ENCODE peak calls at places on chromosome 1, in five cellular contexts. One of them, this sample, is unnamed. For H3K4me1, the result is how much of the 10 kb centered on the place peaks cover.

GRCh38 chr1:201119206-201119814 is 7.1 kb upstream of the CACNA1S start:
- DNase-seq in pancreas: no peak
- DNase-seq in CD4-positive, CD25-positive, alpha-beta regulatory T cell: peak
- DNase-seq in transverse colon: peak
- DNase-seq in spleen: no peak
- DNase-seq in this sample: peak

GRCh38 chr1:234303231-234303630 is 70.0 kb upstream of the COA6 start:
- DNase-seq in pancreas: no peak
- DNase-seq in CD4-positive, CD25-positive, alpha-beta regulatory T cell: no peak
- DNase-seq in transverse colon: no peak
- DNase-seq in spleen: no peak
- DNase-seq in this sample: no peak

GRCh38 chr1:77170687-77171086 is 48.5 kb downstream of the PIGK start:
- DNase-seq in pancreas: no peak
- DNase-seq in CD4-positive, CD25-positive, alpha-beta regulatory T cell: no peak
- DNase-seq in transverse colon: no peak
- DNase-seq in spleen: no peak
- DNase-seq in this sample: no peak

GRCh38 chr1:38092256-38092655 is 45.7 kb upstream of the POU3F1 start:
- DNase-seq in pancreas: no peak
- DNase-seq in CD4-positive, CD25-positive, alpha-beta regulatory T cell: no peak
- DNase-seq in transverse colon: no peak
- DNase-seq in spleen: no peak
- DNase-seq in this sample: no peak

GRCh38 chr1:48007044-48007443 is 9.9 kb upstream of the TRABD2B start:
- DNase-seq in pancreas: no peak
- DNase-seq in CD4-positive, CD25-positive, alpha-beta regulatory T cell: no peak
- DNase-seq in transverse colon: no peak
- DNase-seq in spleen: no peak
- DNase-seq in this sample: no peak

GRCh38 chr1:198776602-198777029 is 137.8 kb downstream of the PTPRC start:
- DNase-seq in pancreas: no peak
- DNase-seq in CD4-positive, CD25-positive, alpha-beta regulatory T cell: no peak
- DNase-seq in transverse colon: peak
- DNase-seq in spleen: peak
- DNase-seq in this sample: no peak

GRCh38 chr1:169928438-169929209 is 34.9 kb upstream of the SCYL3 start:
- DNase-seq in pancreas: no peak
- DNase-seq in CD4-positive, CD25-positive, alpha-beta regulatory T cell: peak
- DNase-seq in transverse colon: no peak
- DNase-seq in spleen: no peak
- DNase-seq in this sample: no peak

GRCh38 chr1:226990133-226990716 is 50.1 kb downstream of the COQ8A start:
- DNase-seq in pancreas: no peak
- DNase-seq in CD4-positive, CD25-positive, alpha-beta regulatory T cell: peak
- DNase-seq in transverse colon: peak
- DNase-seq in spleen: peak
- DNase-seq in this sample: no peak

GRCh38 chr1:27594542-27595510 is 9.1 kb downstream of the AHDC1 start:
- DNase-seq in pancreas: no peak
- DNase-seq in CD4-positive, CD25-positive, alpha-beta regulatory T cell: no peak
- DNase-seq in transverse colon: no peak
- DNase-seq in spleen: no peak
- DNase-seq in this sample: no peak

GRCh38 chr1:18938008-18938706 is 18.3 kb downstream of the IFFO2 start:
- DNase-seq in pancreas: no peak
- DNase-seq in CD4-positive, CD25-positive, alpha-beta regulatory T cell: no peak
- DNase-seq in transverse colon: no peak
- DNase-seq in spleen: peak
- DNase-seq in this sample: no peak

GRCh38 chr1:18936471-18936813 is 20.0 kb downstream of the IFFO2 start:
- DNase-seq in pancreas: no peak
- DNase-seq in CD4-positive, CD25-positive, alpha-beta regulatory T cell: no peak
- DNase-seq in transverse colon: no peak
- DNase-seq in spleen: no peak
- DNase-seq in this sample: no peak

GRCh38 chr1:18937539-18937938 is 18.9 kb downstream of the IFFO2 start:
- DNase-seq in pancreas: no peak
- DNase-seq in CD4-positive, CD25-positive, alpha-beta regulatory T cell: no peak
- DNase-seq in transverse colon: no peak
- DNase-seq in spleen: no peak
- DNase-seq in this sample: no peak

GRCh38 chr1:18938707-18939070 is 17.8 kb downstream of the IFFO2 start:
- DNase-seq in pancreas: no peak
- DNase-seq in CD4-positive, CD25-positive, alpha-beta regulatory T cell: no peak
- DNase-seq in transverse colon: no peak
- DNase-seq in spleen: peak
- DNase-seq in this sample: no peak

GRCh38 chr1:18936814-18937481 is 19.5 kb downstream of the IFFO2 start:
- DNase-seq in pancreas: no peak
- DNase-seq in CD4-positive, CD25-positive, alpha-beta regulatory T cell: no peak
- DNase-seq in transverse colon: no peak
- DNase-seq in spleen: peak
- DNase-seq in this sample: no peak
- H3K4me1 ChIP-seq in pancreas: under half
- H3K4me1 ChIP-seq in CD4-positive, CD25-positive, alpha-beta regulatory T cell: half or more
- H3K4me1 ChIP-seq in transverse colon: under half
- H3K4me1 ChIP-seq in spleen: half or more
- H3K4me1 ChIP-seq in this sample: half or more

GRCh38 chr1:204286841-204287387 is 72.8 kb downstream of the PLEKHA6 start:
- DNase-seq in pancreas: no peak
- DNase-seq in CD4-positive, CD25-positive, alpha-beta regulatory T cell: peak
- DNase-seq in transverse colon: peak
- DNase-seq in spleen: no peak
- DNase-seq in this sample: peak

GRCh38 chr1:204288061-204288588 is 71.6 kb downstream of the PLEKHA6 start:
- DNase-seq in pancreas: peak
- DNase-seq in CD4-positive, CD25-positive, alpha-beta regulatory T cell: no peak
- DNase-seq in transverse colon: peak
- DNase-seq in spleen: no peak
- DNase-seq in this sample: no peak

GRCh38 chr1:204286323-204286714 is 72.5 kb upstream of the GOLT1A start:
- DNase-seq in pancreas: no peak
- DNase-seq in CD4-positive, CD25-positive, alpha-beta regulatory T cell: no peak
- DNase-seq in transverse colon: no peak
- DNase-seq in spleen: no peak
- DNase-seq in this sample: no peak

GRCh38 chr1:204285438-204286322 is 71.9 kb upstream of the GOLT1A start:
- DNase-seq in pancreas: no peak
- DNase-seq in CD4-positive, CD25-positive, alpha-beta regulatory T cell: no peak
- DNase-seq in transverse colon: no peak
- DNase-seq in spleen: no peak
- DNase-seq in this sample: no peak

GRCh38 chr1:204287466-204287881 is 72.3 kb downstream of the PLEKHA6 start:
- DNase-seq in pancreas: no peak
- DNase-seq in CD4-positive, CD25-positive, alpha-beta regulatory T cell: no peak
- DNase-seq in transverse colon: no peak
- DNase-seq in spleen: no peak
- DNase-seq in this sample: no peak
- H3K4me1 ChIP-seq in pancreas: under half
- H3K4me1 ChIP-seq in CD4-positive, CD25-positive, alpha-beta regulatory T cell: under half
- H3K4me1 ChIP-seq in transverse colon: under half
- H3K4me1 ChIP-seq in spleen: under half
- H3K4me1 ChIP-seq in this sample: under half

DNA sequence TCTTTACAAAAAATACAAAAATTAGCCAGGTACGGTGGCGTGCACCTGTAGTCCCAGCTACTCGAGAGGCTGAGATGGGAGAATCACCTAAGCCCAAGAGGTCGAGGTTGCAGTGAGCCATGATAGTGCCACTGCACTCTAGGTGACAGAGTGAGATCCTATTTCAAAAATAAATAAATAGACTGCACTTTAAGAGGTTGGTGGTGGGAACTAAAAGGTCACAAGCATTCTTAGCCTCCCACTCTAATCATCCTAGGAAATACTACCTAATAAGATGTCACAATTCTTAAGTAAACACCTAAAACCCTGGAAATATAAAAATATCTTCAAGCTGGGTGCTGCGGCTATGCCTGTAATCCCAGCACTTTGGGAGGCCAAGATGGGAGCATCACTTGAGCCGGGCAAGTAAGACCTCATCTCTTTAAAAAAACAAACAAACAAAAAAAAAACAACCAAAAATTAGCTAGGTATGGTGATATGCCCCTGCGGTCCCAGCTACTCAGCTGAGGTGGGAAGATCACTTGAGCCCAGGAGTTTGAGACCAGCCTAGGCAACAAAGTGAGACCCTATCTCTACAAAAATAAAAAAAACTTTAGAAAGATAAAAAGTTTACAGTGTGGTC is 4.1 kb downstream of the DCAF8 start:
- DNase-seq in pancreas: no peak
- DNase-seq in CD4-positive, CD25-positive, alpha-beta regulatory T cell: no peak
- DNase-seq in transverse colon: no peak
- DNase-seq in spleen: no peak
- DNase-seq in this sample: no peak
- H3K4me1 ChIP-seq in pancreas: under half
- H3K4me1 ChIP-seq in CD4-positive, CD25-positive, alpha-beta regulatory T cell: under half
- H3K4me1 ChIP-seq in transverse colon: half or more
- H3K4me1 ChIP-seq in spleen: half or more
- H3K4me1 ChIP-seq in this sample: under half

GRCh38 chr1:110631836-110632620 is 25.9 kb upstream of the KCNA2 start:
- DNase-seq in pancreas: no peak
- DNase-seq in CD4-positive, CD25-positive, alpha-beta regulatory T cell: no peak
- DNase-seq in transverse colon: no peak
- DNase-seq in spleen: no peak
- DNase-seq in this sample: no peak
- H3K4me1 ChIP-seq in pancreas: under half
- H3K4me1 ChIP-seq in CD4-positive, CD25-positive, alpha-beta regulatory T cell: half or more
- H3K4me1 ChIP-seq in transverse colon: under half
- H3K4me1 ChIP-seq in spleen: half or more
- H3K4me1 ChIP-seq in this sample: half or more

DNA sequence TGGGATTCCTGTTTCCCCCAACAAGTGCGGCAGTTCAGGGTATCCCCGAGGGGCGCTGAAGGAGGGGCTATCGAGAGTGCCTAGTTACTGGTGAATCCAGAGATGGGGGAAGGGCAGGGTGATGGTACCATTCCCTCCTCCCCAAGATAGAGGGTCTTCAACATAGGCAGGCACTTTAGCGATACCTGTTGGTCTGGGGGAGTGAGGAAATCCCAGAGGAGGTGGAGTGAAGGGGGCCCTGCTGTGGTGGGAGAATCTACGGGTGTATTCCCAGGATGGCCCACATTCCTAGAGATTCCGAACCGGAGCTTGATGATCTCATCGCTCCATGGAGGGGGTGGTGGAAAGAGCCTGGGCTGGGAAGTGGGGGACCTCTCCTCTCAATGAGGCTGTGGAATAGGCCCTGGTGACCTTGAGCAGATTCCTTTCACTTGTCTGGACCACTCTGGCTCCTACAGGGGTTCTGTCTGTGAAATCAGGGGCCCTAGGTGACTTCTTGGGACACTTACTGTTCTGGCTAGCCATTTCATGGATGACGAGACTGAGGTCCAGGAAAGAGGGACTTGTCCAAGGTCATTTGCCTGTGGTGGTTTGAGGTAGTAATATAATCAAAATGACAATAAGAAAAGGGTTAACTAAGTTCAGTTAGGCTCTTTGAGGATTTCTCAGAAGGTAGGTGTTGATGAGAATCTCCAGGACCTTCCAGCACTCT is 52.7 kb upstream of the SYNC start:
- DNase-seq in pancreas: no peak
- DNase-seq in CD4-positive, CD25-positive, alpha-beta regulatory T cell: no peak
- DNase-seq in transverse colon: no peak
- DNase-seq in spleen: no peak
- DNase-seq in this sample: no peak
- H3K4me1 ChIP-seq in pancreas: under half
- H3K4me1 ChIP-seq in CD4-positive, CD25-positive, alpha-beta regulatory T cell: under half
- H3K4me1 ChIP-seq in transverse colon: half or more
- H3K4me1 ChIP-seq in spleen: under half
- H3K4me1 ChIP-seq in this sample: under half

This sample was measured in effector memory CD4-positive, alpha-beta T cell.